ENCODE peak calls at places on chromosomes 5 and 9, in four cellular contexts. M is breast epithelium, C is thoracic aorta, U is HFFc6. T is an unnamed sample.

GRCh38 chr9:133115604-133116345 is 5.3 kb downstream of the RALGDS start:
- DNase-seq in M (no peak), C (no peak), U (no peak), T (no peak)

GRCh38 chr5:10635257-10635860 is 71.5 kb downstream of the ANKRD33B start:
- DNase-seq in M (no peak), C (no peak), U (peak; percentile 40), T (no peak)

GRCh38 chr9:3446313-3446712 is 79.5 kb downstream of the RFX3 start:
- DNase-seq in M (no peak), C (no peak), U (no peak), T (no peak)

GRCh38 chr5:176652136-176652535 is 4.9 kb downstream of the TSPAN17 start:
- DNase-seq in M (no peak), C (no peak), U (no peak), T (no peak)

GRCh38 chr5:161385080-161385479 is 161.4 kb downstream of the GABRB2 start:
- DNase-seq in M (no peak), C (no peak), U (no peak), T (no peak)

GRCh38 chr5:170306381-170306790 is 8.8 kb upstream of the LCP2 start:
- DNase-seq in M (no peak), C (peak; percentile 86), U (no peak), T (no peak)

GRCh38 chr9:131578778-131579504 is 33.6 kb downstream of the PRRT1B start:
- DNase-seq in M (no peak), C (no peak), U (no peak), T (no peak)

GRCh38 chr5:40486437-40487270 is 193.1 kb upstream of the PTGER4 start:
- DNase-seq in M (no peak), C (no peak), U (no peak), T (no peak)

GRCh38 chr9:102521097-102521755 is 473.9 kb upstream of the CYLC2 start:
- DNase-seq in M (no peak), C (no peak), U (no peak), T (no peak)

DNA sequence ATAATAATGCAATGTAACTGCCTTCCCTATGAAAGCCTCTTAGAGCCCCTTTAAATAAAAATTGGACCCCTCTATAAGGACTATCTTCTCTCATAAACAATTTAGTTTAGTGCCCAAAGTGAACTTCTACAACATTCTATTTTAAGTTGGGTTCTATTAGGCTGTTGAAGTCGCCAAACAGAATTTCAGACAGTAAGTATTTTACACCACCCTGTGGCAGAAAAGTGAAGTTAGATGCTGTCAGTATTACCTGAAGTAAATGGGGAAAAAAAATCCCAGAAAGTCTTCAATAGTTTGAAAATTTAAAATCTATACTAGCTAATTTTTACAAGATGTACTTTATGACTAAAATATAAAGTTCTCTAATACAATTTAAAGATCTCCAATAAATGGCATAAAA is 29.5 kb downstream of the CAAP1 start:
- DNase-seq in M (no peak), C (no peak), U (peak; percentile 19), T (no peak)
- TF ChIP-seq CTCF in M (no peak), C (no peak), U (peak; percentile 74), T (peak; percentile 19)

DNA sequence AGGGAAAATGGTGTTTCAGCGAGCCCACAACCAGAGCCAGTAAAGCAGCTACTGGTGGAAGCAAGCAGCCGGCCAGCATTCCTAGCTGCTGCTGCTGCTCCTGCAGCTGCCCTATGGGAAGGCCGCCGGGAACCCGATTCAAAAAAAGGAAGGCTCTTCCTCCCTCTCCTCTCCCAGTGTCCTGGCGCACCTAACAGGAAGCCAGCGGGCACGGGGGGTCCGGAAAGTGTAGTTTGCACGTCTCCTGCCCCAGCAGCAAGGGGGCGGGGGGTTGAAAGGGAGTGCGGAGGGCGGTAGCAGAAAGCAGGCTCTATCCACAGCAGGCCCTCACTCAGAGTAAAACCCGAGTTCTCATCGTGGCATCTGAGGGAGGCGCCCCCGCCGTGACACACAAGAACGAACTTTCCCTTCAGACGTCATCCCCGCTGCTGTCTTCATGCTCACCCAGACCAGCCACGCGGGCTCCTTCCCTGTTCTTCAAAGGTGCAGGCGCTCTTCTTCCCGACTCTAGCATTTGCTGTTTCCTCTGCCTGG is 16.5 kb downstream of the GRXCR2 start:
- DNase-seq in M (no peak), C (no peak), U (peak; percentile 32), T (no peak)
- TF ChIP-seq CTCF in M (peak; percentile 9), C (no peak), U (no peak), T (no peak)

GRCh38 chr5:8848362-8848761 is 697.5 kb downstream of the SEMA5A start:
- DNase-seq in M (no peak), C (no peak), U (no peak), T (no peak)

GRCh38 chr5:8845316-8845715 is 700.6 kb downstream of the SEMA5A start:
- DNase-seq in M (no peak), C (no peak), U (peak; percentile 56), T (no peak)

GRCh38 chr5:8857051-8857450 is 688.8 kb downstream of the SEMA5A start:
- DNase-seq in M (no peak), C (no peak), U (no peak), T (no peak)

GRCh38 chr5:8848997-8849585 is 696.8 kb downstream of the SEMA5A start:
- DNase-seq in M (no peak), C (no peak), U (peak; percentile 82), T (no peak)

DNA sequence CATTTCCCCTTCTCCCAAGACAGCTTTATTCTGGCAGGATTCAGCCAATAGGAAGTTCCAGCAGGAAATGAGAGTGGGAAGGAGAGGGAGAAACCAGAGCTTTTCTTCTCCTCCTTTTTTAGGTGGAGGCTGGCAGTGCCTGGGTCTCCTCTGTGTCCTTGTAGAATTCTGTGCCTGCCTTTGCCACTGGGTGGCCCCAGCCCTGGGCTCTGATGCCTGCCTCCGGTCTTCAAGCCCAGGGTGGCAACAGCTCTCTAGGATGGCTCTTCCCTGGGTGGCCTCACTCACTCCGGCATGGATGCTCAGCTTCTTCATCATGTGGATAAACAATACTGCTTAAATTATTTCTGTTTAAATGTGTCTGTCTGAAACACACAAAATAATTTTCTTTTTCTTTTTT is 694.8 kb downstream of the SEMA5A start:
- DNase-seq in M (no peak), C (no peak), U (no peak), T (no peak)
- TF ChIP-seq CTCF in M (no peak), C (no peak), U (peak; percentile 22), T (peak; percentile 6)

DNA sequence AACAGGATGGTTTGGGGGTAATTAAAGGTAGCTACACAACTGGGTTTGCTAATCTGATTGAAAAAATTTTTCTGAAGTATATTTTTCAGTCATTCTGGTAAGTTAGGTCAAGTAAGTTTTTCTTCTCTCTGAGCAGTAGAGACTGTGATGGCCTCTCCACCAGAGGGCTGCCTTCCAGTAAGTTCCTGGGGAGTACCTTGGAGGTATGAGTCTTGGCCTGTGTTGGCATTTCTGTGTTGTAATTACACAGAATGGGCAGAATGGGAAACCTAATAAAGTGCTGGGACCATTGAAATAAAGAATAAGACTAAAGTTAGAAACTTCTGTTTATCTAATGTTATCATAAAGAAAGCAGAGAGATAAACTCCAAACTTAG is 430.8 kb downstream of the ARHGEF28 start:
- DNase-seq in M (no peak), C (no peak), U (peak; percentile 28), T (no peak)
- TF ChIP-seq CTCF in M (peak; percentile 39), C (no peak), U (peak; percentile 74), T (peak; percentile 47)

DNA sequence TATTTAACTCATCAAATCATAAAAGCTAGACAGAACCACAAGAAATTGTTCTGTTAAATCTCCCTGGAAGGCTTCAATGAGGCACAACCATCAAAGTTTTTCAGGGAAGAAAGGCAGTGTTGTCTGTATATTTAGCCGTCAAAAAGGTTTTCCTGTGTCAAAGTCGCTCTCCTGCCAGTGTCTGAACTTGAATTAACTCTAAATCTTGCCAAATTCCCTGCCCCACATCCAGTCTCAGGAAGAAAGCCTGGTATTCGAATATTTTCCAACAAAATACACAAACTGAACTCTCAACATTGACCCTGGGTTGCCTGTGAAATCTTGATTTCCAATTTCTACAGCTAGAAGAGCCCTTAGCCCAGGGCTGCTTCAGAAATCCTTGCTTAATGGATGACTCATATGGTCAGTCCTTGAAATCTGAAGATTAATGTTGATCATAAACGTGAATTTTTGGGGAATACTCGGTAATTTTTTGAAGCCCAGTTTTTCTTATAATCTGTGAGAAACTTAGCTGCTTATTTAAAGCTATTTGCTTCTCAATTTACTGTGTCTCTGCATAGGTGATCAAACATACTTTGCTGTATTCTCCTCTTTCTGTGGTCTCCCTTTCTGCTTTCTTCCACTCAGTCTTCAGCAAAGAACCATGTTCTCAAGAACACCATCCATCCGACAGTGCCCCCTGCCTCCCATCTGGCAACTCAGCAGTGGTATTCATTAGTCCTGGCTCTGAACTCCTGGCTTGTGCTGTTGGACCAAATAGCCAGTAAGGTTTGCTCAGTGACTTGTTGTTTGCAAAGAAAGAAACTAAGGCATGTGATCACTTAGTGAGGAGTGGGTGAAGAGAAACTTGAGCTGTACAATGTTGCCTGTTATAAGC is 58.9 kb downstream of the NREP start:
- DNase-seq in M (no peak), C (no peak), U (peak; percentile 34), T (no peak)
- TF ChIP-seq CTCF in M (no peak), C (no peak), U (no peak), T (peak; percentile 41)

GRCh38 chr9:18942801-18943200 is 90.2 kb downstream of the SAXO1 start:
- DNase-seq in M (no peak), C (no peak), U (no peak), T (no peak)

DNA sequence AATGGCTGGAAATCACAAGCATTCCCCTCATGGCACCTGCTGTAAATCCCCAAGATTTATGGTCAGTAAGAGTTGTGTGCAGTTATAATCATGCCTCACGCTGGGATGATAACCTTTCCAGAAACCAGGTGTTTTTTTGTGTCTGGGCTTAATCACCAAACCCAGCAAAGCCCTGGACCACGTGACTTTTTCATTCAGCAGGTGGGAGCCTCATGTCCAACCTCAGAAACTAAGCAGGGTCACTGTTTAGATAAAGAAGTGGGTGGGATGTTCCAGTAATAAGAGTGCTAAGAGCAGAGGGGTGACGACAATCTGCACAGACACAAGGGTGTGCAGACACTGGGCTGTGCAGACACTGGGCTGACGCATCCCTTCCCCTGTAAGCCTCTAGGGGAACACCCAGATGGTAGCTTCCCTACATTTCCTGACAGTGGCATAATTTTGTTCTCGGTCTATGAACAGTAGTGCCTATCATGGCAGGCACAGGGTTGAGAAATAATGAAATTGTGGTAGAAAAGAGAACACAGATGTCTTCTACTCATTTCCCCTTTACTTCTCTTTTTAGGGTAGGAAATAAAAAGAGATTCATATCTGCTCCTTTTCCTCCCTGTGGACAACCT is 85.1 kb downstream of the SAXO1 start:
- DNase-seq in M (no peak), C (no peak), U (no peak), T (peak; percentile 17)
- TF ChIP-seq CTCF in M (no peak), C (no peak), U (no peak), T (no peak)

GRCh38 chr5:165157209-165157608 is 1651.8 kb downstream of the MAT2B start:
- DNase-seq in M (no peak), C (no peak), U (no peak), T (no peak)

DNA sequence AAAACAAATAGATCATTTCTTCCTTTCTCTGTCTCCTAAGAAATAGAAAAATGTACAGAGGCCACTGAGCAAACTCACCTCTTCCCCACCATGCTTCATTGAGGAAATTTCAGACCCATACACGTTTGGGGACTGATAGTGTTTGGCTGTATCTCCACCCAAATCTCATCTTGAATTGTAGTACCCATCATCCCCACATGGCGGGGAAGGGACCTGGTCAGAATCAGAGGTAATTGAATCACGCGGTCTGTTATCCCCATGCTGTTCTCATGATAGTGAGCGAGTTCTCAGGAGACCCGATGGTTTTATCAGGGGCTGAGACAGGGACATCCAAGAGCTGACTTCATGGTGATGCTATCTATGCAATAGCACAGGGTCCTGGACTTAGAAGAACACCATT is 1655.8 kb downstream of the MAT2B start:
- DNase-seq in M (no peak), C (no peak), U (no peak), T (no peak)
- TF ChIP-seq CTCF in M (no peak), C (no peak), U (no peak), T (peak; percentile 6)